ENCODE peak calls at places on chromosomes 1 and 21, in six cellular contexts. L is neuronal stem cell, T is IMR-90, W is trophoblast cell, Z is H9, K is mesendoderm. N is an unnamed sample.

GRCh38 chr1:219876798-219877209 is 51.6 kb downstream of the SLC30A10 start:
- DNase-seq in T (no peak), K (no peak), W (peak), Z (no peak), L (no peak), N (no peak)

GRCh38 chr1:15261155-15262002 is 14.4 kb downstream of the FHAD1 start:
- DNase-seq in W (peak), T (no peak), L (no peak), Z (no peak), K (no peak), N (peak)

GRCh38 chr1:15410223-15410883 is 665 bp downstream of the EFHD2 start:
- DNase-seq in T (no peak), K (no peak), W (no peak), Z (no peak), L (no peak), N (no peak)

GRCh38 chr1:1290238-1290731 is 10.0 kb downstream of the SCNN1D start:
- DNase-seq in L (no peak), Z (peak), W (peak), K (peak), T (no peak), N (peak)

GRCh38 chr1:205360166-205360565 is 3.4 kb upstream of the KLHDC8A start:
- DNase-seq in Z (no peak), W (no peak), T (no peak), K (no peak), L (peak), N (no peak)

GRCh38 chr1:228283043-228283371 is 75.2 kb downstream of the OBSCN start:
- DNase-seq in T (no peak), W (no peak), Z (peak), K (no peak), L (no peak), N (no peak)

GRCh38 chr1:8974551-8974950 is 28.9 kb downstream of the CA6 start:
- DNase-seq in L (no peak), T (no peak), W (no peak), Z (no peak), K (no peak), N (no peak)

GRCh38 chr1:223504741-223505140 is 111.5 kb downstream of the CCDC185 start:
- DNase-seq in K (no peak), L (no peak), Z (no peak), T (peak), W (no peak), N (no peak)

GRCh38 chr1:183804382-183804781 is 538 bp upstream of the RGL1 start:
- DNase-seq in L (no peak), Z (peak), W (peak), K (peak), T (no peak), N (no peak)

GRCh38 chr21:33078907-33079582 is 9.1 kb downstream of the OLIG1 start:
- DNase-seq in T (peak), W (peak), K (peak), Z (no peak), L (no peak), N (peak)

GRCh38 chr1:99851850-99852454 is 1.8 kb downstream of the AGL start:
- DNase-seq in T (no peak), Z (no peak), L (no peak), W (no peak), K (no peak), N (no peak)

GRCh38 chr1:22373252-22373651 is 78.4 kb upstream of the ZBTB40 start:
- DNase-seq in Z (no peak), T (no peak), K (no peak), L (no peak), W (no peak), N (no peak)

GRCh38 chr1:103112535-103112934 is 4.2 kb upstream of the COL11A1 start:
- DNase-seq in L (no peak), K (no peak), W (peak), T (no peak), Z (no peak), N (no peak)

GRCh38 chr1:5616366-5617178 is 375.7 kb downstream of the NPHP4 start:
- DNase-seq in L (no peak), K (no peak), Z (no peak), W (no peak), T (no peak), N (no peak)

GRCh38 chr1:6347641-6348487 is 45.7 kb downstream of the ACOT7 start:
- DNase-seq in Z (peak), W (peak), K (peak), L (no peak), T (peak), N (peak)

GRCh38 chr1:227908366-227908765 is 39.4 kb downstream of the WNT9A start:
- DNase-seq in K (no peak), W (no peak), T (no peak), Z (no peak), L (no peak), N (no peak)

GRCh38 chr21:26389971-26390641 is 183.0 kb downstream of the CYYR1 start:
- DNase-seq in W (peak), L (no peak), Z (no peak), T (peak), K (peak), N (peak)

GRCh38 chr1:2290595-2291510 is 62.7 kb downstream of the SKI start:
- DNase-seq in Z (no peak), T (peak), W (peak), L (no peak), K (no peak), N (peak)

GRCh38 chr1:5818755-5819154 is 173.5 kb downstream of the NPHP4 start:
- DNase-seq in K (no peak), W (no peak), T (no peak), L (no peak), Z (no peak), N (no peak)

GRCh38 chr1:54464477-54465146 is 58.4 kb upstream of the SSBP3 start:
- DNase-seq in W (peak), K (peak), Z (peak), T (peak), L (no peak), N (no peak)

GRCh38 chr1:209844695-209845404 is 17.1 kb downstream of the UTP25 start:
- DNase-seq in T (no peak), W (no peak), K (no peak), Z (no peak), L (no peak), N (no peak)

GRCh38 chr1:86753700-86754099 is 49.3 kb downstream of the SH3GLB1 start:
- DNase-seq in Z (no peak), K (peak), T (peak), L (no peak), W (no peak), N (no peak)

GRCh38 chr1:17018849-17019248 is 7.1 kb upstream of the ATP13A2 start:
- DNase-seq in L (no peak), T (no peak), Z (no peak), K (no peak), W (no peak), N (no peak)

GRCh38 chr1:192098001-192098400 is 60.3 kb upstream of the RGS18 start:
- DNase-seq in L (no peak), T (no peak), K (no peak), Z (no peak), W (no peak), N (no peak)

GRCh38 chr1:156705321-156705917 is at the start of gene CRABP2:
- DNase-seq in T (no peak), K (peak), L (peak), Z (no peak), W (peak), N (peak)
- H3K18ac ChIP-seq in T (peak), K (peak), L (peak), Z (peak), W (peak), N (peak)

GRCh38 chr1:166233750-166234366 is 67.1 kb upstream of the FAM78B start:
- DNase-seq in T (no peak), L (no peak), Z (no peak), W (no peak), K (peak), N (no peak)
- H3K18ac ChIP-seq in T (no peak), L (peak), Z (no peak), W (no peak), K (no peak), N (no peak)

DNA sequence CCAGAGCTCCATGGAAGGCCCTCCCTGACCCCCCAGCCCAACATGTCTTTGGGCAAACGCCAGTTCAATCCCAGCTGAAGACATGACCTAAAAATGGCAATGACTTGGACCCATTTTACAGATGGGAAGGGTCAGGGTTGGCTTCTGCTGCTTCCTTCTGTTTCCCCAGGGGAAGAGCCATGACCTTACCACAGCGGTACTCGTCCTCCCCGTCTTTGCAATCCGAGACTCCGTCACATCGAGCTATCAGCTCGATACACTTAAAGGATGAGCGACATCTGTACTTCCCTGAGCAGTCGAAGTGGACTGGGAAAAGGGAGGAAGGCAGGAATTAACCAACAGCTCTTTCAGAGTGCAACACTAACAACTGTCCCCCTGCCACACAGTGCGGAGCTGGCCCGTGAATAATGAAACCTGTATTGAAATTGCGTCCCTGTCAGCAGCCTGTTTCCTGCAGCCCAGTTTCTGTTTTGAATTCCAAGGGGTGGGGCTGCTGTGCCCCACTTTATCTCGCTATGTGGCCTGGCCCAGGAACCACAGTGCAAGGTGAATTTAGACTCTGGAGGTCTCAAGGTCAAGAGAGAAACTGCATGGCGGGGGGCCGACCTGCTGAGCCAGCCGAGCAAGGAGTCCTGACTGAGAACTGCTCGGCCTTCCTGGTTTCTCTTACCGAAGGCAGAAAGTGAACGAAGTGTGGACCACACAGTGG is 7.0 kb downstream of the TMPRSS3 start:
- DNase-seq in K (no peak), Z (no peak), T (no peak), W (no peak), L (no peak), N (no peak)
- H3K18ac ChIP-seq in K (no peak), Z (peak), T (no peak), W (no peak), L (peak), N (no peak)

DNA sequence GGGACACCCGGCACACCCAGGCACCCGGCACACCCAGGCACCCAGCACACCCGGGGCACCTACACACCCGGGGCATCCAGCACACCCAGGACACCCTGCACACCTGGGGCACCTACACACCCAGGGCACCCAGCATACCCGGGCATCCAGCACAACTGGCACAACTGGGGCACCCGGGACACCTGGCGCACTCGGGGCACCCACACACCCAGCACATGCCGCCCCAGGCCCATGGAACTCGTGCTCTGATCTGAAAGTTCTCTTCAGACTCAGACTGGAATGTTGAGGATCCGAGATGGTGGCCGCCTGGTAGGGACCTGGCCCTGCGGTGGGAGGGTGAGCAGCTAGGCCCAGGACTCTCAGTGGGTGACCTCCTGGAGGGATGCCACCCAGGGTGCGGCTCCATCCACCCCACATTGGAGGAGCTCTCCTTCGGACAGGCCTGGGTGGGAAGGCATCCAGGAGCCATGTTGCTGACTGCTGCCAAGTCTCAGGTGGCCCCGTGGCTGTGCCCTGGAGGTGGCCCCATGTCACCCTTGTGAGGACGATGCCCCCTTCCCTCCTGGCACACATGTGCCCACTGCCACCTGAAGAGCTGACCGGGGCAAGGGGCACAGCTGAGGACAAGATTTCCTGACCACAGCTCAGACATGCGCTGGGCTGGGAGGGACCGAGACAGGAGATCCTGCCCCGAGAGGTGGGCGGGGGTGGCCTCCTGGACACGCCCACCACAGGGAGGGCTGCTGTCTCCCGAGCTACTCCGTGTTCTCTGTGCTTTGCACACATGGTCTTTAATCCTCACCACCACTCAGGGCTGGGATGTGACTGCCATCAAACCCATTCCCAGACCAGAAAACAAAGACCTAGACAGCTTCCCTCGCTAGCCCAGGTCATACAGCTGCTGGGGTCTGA is 37.0 kb downstream of the UBE2G2 start:
- DNase-seq in K (peak), W (no peak), L (no peak), Z (no peak), T (no peak), N (no peak)
- H3K18ac ChIP-seq in K (no peak), W (no peak), L (peak), Z (no peak), T (no peak), N (no peak)

GRCh38 chr21:42436914-42437313 is 33.2 kb downstream of the UBASH3A start:
- DNase-seq in Z (no peak), W (no peak), T (no peak), K (no peak), L (no peak), N (no peak)
- H3K18ac ChIP-seq in Z (no peak), W (no peak), T (no peak), K (no peak), L (no peak), N (no peak)

GRCh38 chr1:204041803-204042505 is 31.0 kb upstream of the SOX13 start:
- DNase-seq in Z (no peak), T (peak), K (no peak), L (no peak), W (no peak), N (no peak)

GRCh38 chr1:204043680-204044079 is 29.2 kb upstream of the SOX13 start:
- DNase-seq in W (no peak), L (no peak), K (no peak), Z (no peak), T (no peak), N (no peak)

GRCh38 chr1:204044448-204044847 is 28.5 kb upstream of the SOX13 start:
- DNase-seq in W (no peak), L (no peak), T (no peak), Z (no peak), K (no peak), N (no peak)

GRCh38 chr1:204045430-204045829 is 27.5 kb upstream of the SOX13 start:
- DNase-seq in L (no peak), Z (no peak), W (no peak), T (no peak), K (no peak), N (no peak)

DNA sequence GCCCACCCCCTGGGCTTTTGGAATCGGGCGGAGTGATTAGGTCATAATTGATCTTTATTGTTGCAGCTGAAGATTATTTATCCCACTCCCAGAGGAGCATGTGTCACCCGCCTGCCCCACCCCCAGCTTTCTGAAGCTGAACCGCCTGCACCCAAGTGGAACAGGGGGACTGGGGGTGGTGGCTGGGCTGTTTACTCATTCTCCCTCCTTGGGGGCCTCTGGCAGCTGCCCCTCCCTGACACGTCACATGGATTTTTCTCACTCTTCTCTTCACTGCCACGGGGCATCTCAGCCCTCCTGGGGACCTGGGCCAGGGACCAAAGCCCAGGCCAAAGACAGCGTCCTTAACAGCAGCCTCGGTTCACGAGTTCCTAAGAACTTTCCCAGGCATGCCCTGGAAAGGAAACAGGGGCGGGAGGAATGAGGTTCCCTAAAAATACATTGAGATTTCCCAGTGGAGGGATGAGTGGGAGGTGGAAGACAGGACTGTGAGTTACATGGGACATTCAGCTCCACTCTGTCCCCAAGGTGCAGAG is 31.6 kb upstream of the SOX13 start:
- DNase-seq in W (no peak), L (no peak), Z (no peak), K (no peak), T (no peak), N (no peak)
- H3K18ac ChIP-seq in W (no peak), L (peak), Z (no peak), K (no peak), T (no peak), N (no peak)

N was measured in mesenchymal stem cell.